ENCODE peak calls at places on chromosomes 3 and 15, in five cellular contexts. N, U, W, F and A are unnamed samples.

GRCh38 chr15:39828374-39828931 is 45.8 kb upstream of the FSIP1 start:
- DNase-seq in U (no peak), F (no peak), N (peak; percentile 45), W (no peak), A (no peak)

GRCh38 chr3:132347095-132347494 is 29.9 kb downstream of the ACP3 start:
- DNase-seq in F (no peak), U (no peak), N (no peak), W (no peak), A (no peak)

GRCh38 chr3:45781271-45781670 is 15.1 kb downstream of the SLC6A20 start:
- DNase-seq in F (no peak), W (no peak), N (no peak), U (no peak), A (no peak)

GRCh38 chr3:49132437-49133225 is at the start of gene LAMB2:
- DNase-seq in W (peak; percentile 85), F (no peak), N (peak; percentile 82), U (no peak), A (no peak)

GRCh38 chr3:149879872-149880271 is 66.9 kb downstream of the RNF13 start:
- DNase-seq in F (peak; percentile 2), W (no peak), N (peak; percentile 40), U (peak; percentile 76), A (no peak)

GRCh38 chr15:46413799-46414198 is 779.0 kb downstream of the SQOR start:
- DNase-seq in W (no peak), N (no peak), F (no peak), U (no peak), A (no peak)

GRCh38 chr3:141052570-141053069 is 1.5 kb downstream of the SPSB4 start:
- DNase-seq in U (peak; percentile 22), F (no peak), N (no peak), W (no peak), A (no peak)

GRCh38 chr15:61063875-61064320 is 165.2 kb downstream of the RORA start:
- DNase-seq in W (no peak), U (no peak), N (no peak), F (no peak), A (no peak)

GRCh38 chr15:90266485-90266884 is 1.0 kb downstream of the NGRN start:
- DNase-seq in N (no peak), F (no peak), W (peak; percentile 63), U (no peak), A (no peak)

GRCh38 chr3:160100610-160101009 is 112.0 kb downstream of the IL12A start:
- DNase-seq in N (no peak), W (no peak), U (no peak), F (no peak), A (no peak)

GRCh38 chr3:43243590-43244587 is 42.5 kb upstream of the SNRK start:
- DNase-seq in W (no peak), U (no peak), N (no peak), F (no peak), A (no peak)

GRCh38 chr3:42666577-42666998 is 13.1 kb downstream of the ZBTB47 start:
- DNase-seq in N (peak; percentile 17), F (no peak), U (no peak), W (peak; percentile 56), A (no peak)

GRCh38 chr3:64815195-64815627 is 127.4 kb upstream of the ADAMTS9 start:
- DNase-seq in W (no peak), F (no peak), U (no peak), N (no peak), A (no peak)

GRCh38 chr3:43023066-43023465 is 44.0 kb downstream of the GASK1A start:
- DNase-seq in F (no peak), N (no peak), U (no peak), W (no peak), A (no peak)

GRCh38 chr3:133472242-133472641 is 72.4 kb downstream of the BFSP2 start:
- DNase-seq in N (no peak), W (no peak), U (no peak), F (no peak), A (no peak)

GRCh38 chr3:8639585-8639984 is 5.0 kb downstream of the SSUH2 start:
- DNase-seq in W (no peak), F (no peak), U (no peak), N (no peak), A (no peak)

GRCh38 chr3:5787863-5788488 is 600.5 kb downstream of the EDEM1 start:
- DNase-seq in F (no peak), W (no peak), N (no peak), U (peak; percentile 72), A (no peak)

GRCh38 chr3:193783166-193783896 is 190.3 kb downstream of the OPA1 start:
- DNase-seq in N (no peak), F (no peak), W (no peak), U (no peak), A (no peak)

GRCh38 chr3:175430975-175431374 is 571.8 kb downstream of the NAALADL2 start:
- DNase-seq in N (no peak), W (no peak), U (no peak), F (no peak), A (no peak)

GRCh38 chr3:105970283-105970682 is 101.5 kb upstream of the CBLB start:
- DNase-seq in N (no peak), W (no peak), U (no peak), F (no peak), A (no peak)

GRCh38 chr3:128815318-128816064 is 63.9 kb upstream of the ACAD9 start:
- DNase-seq in F (no peak), U (no peak), N (no peak), W (no peak), A (no peak)

GRCh38 chr3:171673951-171674350 is 136.3 kb downstream of the PLD1 start:
- DNase-seq in F (no peak), W (no peak), U (no peak), N (no peak), A (no peak)

GRCh38 chr3:177452487-177452886 is 255.2 kb upstream of the TBL1XR1 start:
- DNase-seq in W (no peak), N (no peak), U (no peak), F (no peak), A (no peak)